ENCODE peak calls at places on chromosome 10, in eight cellular contexts. D, C, W, O, Z, S, F and J are unnamed samples.
A peak's percentile ranks its signal among the peaks of the same experiment; 100 is the strongest.

GRCh38 chr10:114925675-114926204 is 12.3 kb upstream of the TRUB1 start:
- DNase-seq in D (no peak), C (no peak), W (no peak), O (peak; percentile 29), Z (peak; percentile 72), S (peak; percentile 83), F (peak; percentile 33), J (no peak)

GRCh38 chr10:7488418-7488829 is 77.6 kb upstream of the SFMBT2 start:
- DNase-seq in D (no peak), C (no peak), W (no peak), O (no peak), Z (no peak), S (peak; percentile 60), F (no peak), J (no peak)

GRCh38 chr10:84267503-84268126 is 22.8 kb downstream of the RGR start:
- DNase-seq in D (peak; percentile 74), C (no peak), W (no peak), O (peak; percentile 48), Z (peak; percentile 52), S (peak; percentile 61), F (no peak), J (peak; percentile 60)

GRCh38 chr10:85430991-85431390 is 935.6 kb downstream of the GRID1 start:
- DNase-seq in D (no peak), C (peak; percentile 2), W (no peak), O (no peak), Z (no peak), S (peak; percentile 1), F (no peak), J (no peak)

GRCh38 chr10:89814278-89814677 is 112.9 kb downstream of the KIF20B start:
- DNase-seq in D (no peak), C (no peak), W (no peak), O (no peak), Z (no peak), S (no peak), F (no peak), J (no peak)

GRCh38 chr10:46277840-46278239 is 9.0 kb upstream of the ANTXRL start:
- DNase-seq in D (no peak), C (no peak), W (no peak), O (no peak), Z (no peak), S (no peak), F (no peak), J (no peak)

GRCh38 chr10:78600740-78601139 is 468.0 kb upstream of the ZMIZ1 start:
- DNase-seq in D (no peak), C (no peak), W (no peak), O (peak; percentile 25), Z (no peak), S (peak; percentile 45), F (no peak), J (no peak)

GRCh38 chr10:389836-390448 is 254.7 kb downstream of the ZMYND11 start:
- DNase-seq in D (no peak), C (no peak), W (no peak), O (no peak), Z (no peak), S (no peak), F (no peak), J (no peak)

GRCh38 chr10:132982301-132982989 is 40.1 kb upstream of the CFAP46 start:
- DNase-seq in D (no peak), C (no peak), W (no peak), O (peak; percentile 54), Z (no peak), S (no peak), F (no peak), J (no peak)

GRCh38 chr10:110600487-110601101 is 33.1 kb downstream of the SMC3 start:
- DNase-seq in D (no peak), C (peak; percentile 57), W (no peak), O (peak; percentile 66), Z (peak; percentile 65), S (peak; percentile 77), F (peak; percentile 70), J (peak; percentile 66)

GRCh38 chr10:34206078-34206477 is 609.0 kb downstream of the PARD3 start:
- DNase-seq in D (no peak), C (no peak), W (no peak), O (no peak), Z (no peak), S (no peak), F (no peak), J (no peak)

GRCh38 chr10:122128357-122128756 is 139.4 kb downstream of the TACC2 start:
- DNase-seq in D (no peak), C (no peak), W (no peak), O (peak; percentile 59), Z (no peak), S (peak; percentile 74), F (peak; percentile 52), J (no peak)

GRCh38 chr10:132506711-132507466 is 30.7 kb upstream of the INPP5A start:
- DNase-seq in D (no peak), C (no peak), W (no peak), O (peak; percentile 89), Z (peak; percentile 38), S (peak; percentile 71), F (no peak), J (no peak)

GRCh38 chr10:51894752-51895151 is 195.4 kb upstream of the CSTF2T start:
- DNase-seq in D (no peak), C (no peak), W (no peak), O (peak; percentile 74), Z (no peak), S (no peak), F (no peak), J (no peak)

GRCh38 chr10:77787440-77787839 is 139.1 kb downstream of the DLG5 start:
- DNase-seq in D (no peak), C (no peak), W (no peak), O (no peak), Z (no peak), S (no peak), F (no peak), J (no peak)

GRCh38 chr10:90007226-90007625 is 305.8 kb downstream of the KIF20B start:
- DNase-seq in D (no peak), C (no peak), W (no peak), O (no peak), Z (peak; percentile 61), S (peak; percentile 43), F (no peak), J (no peak)

GRCh38 chr10:124025638-124026336 is 67.6 kb downstream of the CHST15 start:
- DNase-seq in D (no peak), C (peak; percentile 18), W (no peak), O (peak; percentile 24), Z (peak; percentile 22), S (peak; percentile 37), F (no peak), J (peak; percentile 52)

GRCh38 chr10:29245476-29245875 is 43.4 kb upstream of the LYZL1 start:
- DNase-seq in D (no peak), C (no peak), W (peak; percentile 6), O (no peak), Z (no peak), S (peak; percentile 42), F (no peak), J (no peak)

GRCh38 chr10:96636546-96636945 is 49.7 kb upstream of the TM9SF3 start:
- DNase-seq in D (no peak), C (no peak), W (no peak), O (peak; percentile 37), Z (peak; percentile 15), S (peak; percentile 67), F (no peak), J (no peak)

GRCh38 chr10:31426425-31426824 is 107.4 kb downstream of the ZEB1 start:
- DNase-seq in D (no peak), C (peak; percentile 41), W (no peak), O (peak; percentile 64), Z (peak; percentile 83), S (peak; percentile 63), F (peak; percentile 96), J (no peak)

GRCh38 chr10:113093188-113094113 is 143.4 kb downstream of the TCF7L2 start:
- DNase-seq in D (no peak), C (peak; percentile 91), W (peak; percentile 9), O (no peak), Z (peak; percentile 27), S (peak; percentile 49), F (peak; percentile 59), J (peak; percentile 23)

GRCh38 chr10:110496553-110497437 is 912 bp upstream of the DUSP5 start:
- DNase-seq in D (no peak), C (no peak), W (no peak), O (no peak), Z (no peak), S (peak; percentile 40), F (no peak), J (no peak)

GRCh38 chr10:130727766-130728490 is 583.6 kb downstream of the TCERG1L start:
- DNase-seq in D (no peak), C (no peak), W (no peak), O (no peak), Z (no peak), S (no peak), F (no peak), J (no peak)

GRCh38 chr10:85851300-85851699 is 515.3 kb downstream of the GRID1 start:
- DNase-seq in D (no peak), C (no peak), W (no peak), O (no peak), Z (peak; percentile 5), S (peak; percentile 54), F (no peak), J (no peak)

GRCh38 chr10:3783313-3783689 is 1.7 kb downstream of the KLF6 start:
- DNase-seq in D (no peak), C (no peak), W (peak; percentile 52), O (peak; percentile 90), Z (peak; percentile 86), S (peak; percentile 83), F (peak; percentile 18), J (no peak)

GRCh38 chr10:20871970-20872369 is 25.1 kb downstream of the NEBL start:
- DNase-seq in D (no peak), C (no peak), W (no peak), O (no peak), Z (no peak), S (no peak), F (no peak), J (no peak)

GRCh38 chr10:30701471-30702173 is 72.1 kb upstream of the LYZL2 start:
- DNase-seq in D (peak; percentile 62), C (peak; percentile 2), W (no peak), O (peak; percentile 42), Z (peak; percentile 52), S (peak; percentile 68), F (no peak), J (no peak)

GRCh38 chr10:24209946-24210491 is 1.1 kb downstream of the KIAA1217 start:
- DNase-seq in D (peak; percentile 28), C (no peak), W (peak; percentile 19), O (peak; percentile 37), Z (peak; percentile 58), S (peak; percentile 74), F (peak; percentile 82), J (peak; percentile 25)

GRCh38 chr10:121240011-121240410 is 358.2 kb downstream of the FGFR2 start:
- DNase-seq in D (no peak), C (no peak), W (no peak), O (no peak), Z (no peak), S (no peak), F (no peak), J (no peak)

GRCh38 chr10:70540089-70540788 is 61.7 kb downstream of the PALD1 start:
- DNase-seq in D (no peak), C (no peak), W (no peak), O (no peak), Z (no peak), S (peak; percentile 43), F (no peak), J (no peak)

GRCh38 chr10:72694476-72695369 is 2.8 kb downstream of the MCU start:
- DNase-seq in D (no peak), C (no peak), W (peak; percentile 19), O (peak; percentile 66), Z (peak; percentile 50), S (peak; percentile 56), F (no peak), J (peak; percentile 59)

GRCh38 chr10:30898964-30899363 is 132.7 kb downstream of the ZNF438 start:
- DNase-seq in D (no peak), C (no peak), W (no peak), O (no peak), Z (no peak), S (no peak), F (no peak), J (no peak)

GRCh38 chr10:4196948-4197390 is 412.0 kb upstream of the KLF6 start:
- DNase-seq in D (no peak), C (no peak), W (no peak), O (peak; percentile 34), Z (no peak), S (no peak), F (no peak), J (no peak)

GRCh38 chr10:128579902-128580301 is 453.7 kb upstream of the MKI67 start:
- DNase-seq in D (no peak), C (no peak), W (no peak), O (no peak), Z (no peak), S (no peak), F (no peak), J (no peak)